ENCODE peak calls at places on chromosome 22, in four cellular contexts. Y, K, N and R are unnamed samples.

GRCh38 chr22:36951746-36952145 is 38.3 kb downstream of the CSF2RB start:
- DNase-seq in Y (no peak), K (no peak), N (no peak), R (no peak)

GRCh38 chr22:50039669-50040458 is 18.2 kb downstream of the TTLL8 start:
- DNase-seq in Y (no peak), K (no peak), N (no peak), R (no peak)

GRCh38 chr22:22666307-22667091 is 22.1 kb downstream of the GGTLC2 start:
- DNase-seq in Y (no peak), K (no peak), N (peak), R (no peak)

GRCh38 chr22:39601180-39601535 is 30.6 kb downstream of the CACNA1I start:
- DNase-seq in Y (no peak), K (no peak), N (no peak), R (no peak)

GRCh38 chr22:42933783-42934144 is 76.7 kb upstream of the ARFGAP3 start:
- DNase-seq in Y (no peak), K (no peak), N (no peak), R (no peak)

GRCh38 chr22:18095101-18095805 is 15.4 kb upstream of the TUBA8 start:
- DNase-seq in Y (no peak), K (no peak), N (no peak), R (no peak)

GRCh38 chr22:21657361-21658118 is 8.3 kb upstream of the PPIL2 start:
- DNase-seq in Y (peak), K (peak), N (peak), R (peak)

GRCh38 chr22:45994516-45995404 is 17.8 kb upstream of the WNT7B start:
- DNase-seq in Y (peak), K (peak), N (peak), R (no peak)

GRCh38 chr22:23219787-23220484 is 39.6 kb downstream of the BCR start:
- DNase-seq in Y (no peak), K (no peak), N (peak), R (peak)